ENCODE peak calls at places on chromosome 1, in six cellular contexts. J is K562, P is HCT116, Z is GM12878, N is SK-N-SH, Q is HepG2. A is an unnamed sample. For H3K9me3, the result is how much of the 10 kb centered on the place peaks cover.

GRCh38 chr1:145707183-145707867 is at the start of gene PDZK1:
- DNase-seq in J (no peak), P (no peak), Z (no peak), N (peak), Q (peak), A (no peak)

GRCh38 chr1:116066868-116067563 is 44.2 kb upstream of the MAB21L3 start:
- DNase-seq in J (no peak), P (no peak), Z (no peak), N (no peak), Q (no peak), A (no peak)

GRCh38 chr1:169368406-169368769 is 393 bp downstream of the BLZF1 start:
- DNase-seq in J (peak), P (no peak), Z (peak), N (peak), Q (peak), A (no peak)

GRCh38 chr1:159168043-159168442 is 3.4 kb upstream of the CADM3 start:
- DNase-seq in J (no peak), P (no peak), Z (no peak), N (no peak), Q (no peak), A (no peak)

GRCh38 chr1:162145966-162146696 is 76.6 kb downstream of the NOS1AP start:
- DNase-seq in J (no peak), P (no peak), Z (no peak), N (no peak), Q (no peak), A (no peak)

GRCh38 chr1:63143482-63143881 is 178.9 kb upstream of the FOXD3 start:
- DNase-seq in J (no peak), P (no peak), Z (no peak), N (no peak), Q (no peak), A (no peak)

GRCh38 chr1:198937231-198938031 is 298.6 kb downstream of the PTPRC start:
- DNase-seq in J (no peak), P (peak), Z (peak), N (peak), Q (peak), A (peak)

GRCh38 chr1:18322353-18323032 is 158.2 kb upstream of the KLHDC7A start:
- DNase-seq in J (peak), P (peak), Z (no peak), N (peak), Q (no peak), A (no peak)

GRCh38 chr1:214824758-214825157 is 221.8 kb downstream of the CENPF start:
- DNase-seq in J (no peak), P (no peak), Z (no peak), N (no peak), Q (no peak), A (no peak)

GRCh38 chr1:235640580-235640979 is 9.0 kb downstream of the GNG4 start:
- DNase-seq in J (no peak), P (no peak), Z (no peak), N (no peak), Q (no peak), A (no peak)

GRCh38 chr1:235643837-235644692 is 5.5 kb downstream of the GNG4 start:
- DNase-seq in J (no peak), P (no peak), Z (no peak), N (peak), Q (no peak), A (no peak)

GRCh38 chr1:235642943-235643371 is 6.6 kb downstream of the GNG4 start:
- DNase-seq in J (no peak), P (no peak), Z (no peak), N (peak), Q (no peak), A (no peak)

GRCh38 chr1:235644693-235645305 is 4.8 kb downstream of the GNG4 start:
- DNase-seq in J (no peak), P (no peak), Z (no peak), N (peak), Q (no peak), A (no peak)

DNA sequence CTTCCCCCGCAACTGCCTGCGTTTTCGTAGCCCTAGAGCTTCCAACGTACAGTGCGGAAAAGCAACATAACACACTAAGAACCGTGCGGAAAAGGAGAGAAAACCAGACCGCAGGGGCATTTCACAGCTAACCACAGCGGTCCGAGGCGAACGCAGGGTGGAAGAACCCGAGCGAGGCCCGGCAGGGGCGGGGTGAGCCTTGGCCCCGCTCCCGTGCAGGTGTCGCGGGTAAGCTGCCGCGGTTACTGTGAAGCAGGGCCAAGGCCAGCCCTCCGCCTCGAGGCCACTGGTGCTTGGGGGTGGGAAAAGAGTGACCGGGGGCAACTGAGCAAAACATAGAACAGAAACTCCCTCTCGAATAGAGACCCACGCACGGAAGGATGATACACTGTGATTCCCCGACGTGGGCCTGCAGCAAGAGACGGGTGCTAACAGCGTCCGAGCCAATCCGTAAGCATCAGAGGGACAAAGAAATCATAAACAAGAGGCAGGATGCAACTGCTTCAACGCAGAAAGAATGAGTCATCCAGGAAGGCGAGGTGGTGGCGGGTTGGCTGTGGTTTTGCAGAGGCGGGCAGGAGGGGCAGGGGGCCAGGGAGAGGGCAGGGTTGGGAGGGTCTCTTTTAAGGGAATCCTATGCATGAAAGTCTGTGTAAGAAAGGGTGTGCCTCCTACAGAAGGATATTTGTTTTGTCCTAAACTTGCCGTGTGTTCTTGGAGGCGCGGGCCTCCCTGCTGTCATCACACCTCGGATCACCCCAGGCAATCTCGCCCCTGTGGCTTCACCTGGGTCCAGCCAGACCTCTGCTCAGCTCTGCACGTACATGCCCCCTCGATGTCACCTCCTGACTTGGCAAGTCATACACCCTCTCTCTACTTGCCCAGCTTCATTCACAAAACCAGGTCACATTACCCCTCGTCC is 7.3 kb downstream of the GNG4 start:
- DNase-seq in J (peak), P (peak), Z (no peak), N (peak), Q (no peak), A (no peak)
- TF ChIP-seq POLR2AphosphoS5 in J (no peak), P (peak), Z (no peak), N (no peak), Q (no peak), A (no peak)

DNA sequence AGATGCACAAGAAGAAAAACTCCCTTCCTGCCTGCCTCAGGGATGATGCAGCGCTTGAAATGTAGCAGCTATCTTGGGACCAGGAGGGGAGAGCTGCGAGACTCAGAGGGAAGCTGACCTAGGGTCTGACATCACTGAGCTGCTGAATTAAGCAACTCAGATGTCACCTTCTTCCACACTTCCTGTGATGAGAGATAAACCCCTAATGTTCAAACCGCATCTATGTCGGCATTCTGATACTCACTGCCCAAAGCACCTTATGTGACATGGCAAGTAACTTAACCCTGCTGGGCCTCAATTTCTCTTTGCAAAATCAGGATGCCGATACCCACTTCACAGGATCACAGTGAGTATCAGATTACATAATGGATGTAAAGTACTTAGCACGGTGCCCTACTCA is 9.1 kb upstream of the AK2 start:
- DNase-seq in J (no peak), P (no peak), Z (no peak), N (no peak), Q (no peak), A (no peak)
- TF ChIP-seq REST in J (no peak), P (no peak), Z (no peak), N (no peak), Q (no peak), A (no peak)

DNA sequence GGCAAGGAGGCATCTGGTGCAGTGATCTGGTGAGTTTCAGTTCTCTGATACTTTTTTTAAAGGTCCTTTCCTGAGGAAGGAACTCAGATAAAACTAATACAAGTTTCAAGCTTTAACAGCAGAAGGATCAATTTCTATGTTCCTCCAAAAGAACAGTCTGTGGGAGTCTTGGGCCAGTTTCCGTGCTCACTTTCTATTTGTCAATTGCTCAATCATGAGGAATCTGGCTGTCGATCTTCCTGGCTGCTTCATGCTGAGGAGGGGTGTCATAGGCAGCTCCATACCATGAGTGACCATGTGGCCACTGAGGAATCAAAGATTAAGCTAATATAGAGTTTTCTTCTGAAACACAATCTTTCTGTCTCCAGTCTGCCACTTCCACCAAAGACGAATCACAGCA is 11.4 kb upstream of the TMEM125 start:
- DNase-seq in J (no peak), P (no peak), Z (no peak), N (no peak), Q (no peak), A (no peak)
- H3K9me3 ChIP-seq in J (under half), P (under half), Z (under half), N (under half), Q (under half), A (under half)

DNA sequence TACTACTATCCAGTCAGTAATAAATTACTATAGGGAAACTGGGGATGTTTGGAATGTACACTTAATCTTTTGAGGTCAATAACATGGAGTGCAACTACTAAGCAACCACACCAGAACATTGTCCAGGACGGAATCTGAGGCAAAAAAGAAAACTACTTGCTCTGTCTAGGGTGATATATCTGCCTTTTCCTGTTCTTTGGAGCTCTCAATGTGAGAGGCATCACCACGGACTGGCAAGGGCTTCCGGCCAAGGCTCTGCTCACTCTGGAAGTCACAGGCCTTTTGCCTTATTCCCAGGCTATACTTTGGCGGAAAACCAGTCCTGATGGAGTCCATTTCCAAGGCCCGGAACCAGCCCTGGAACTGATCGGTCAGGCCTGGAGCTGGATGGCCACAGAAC is 94.2 kb downstream of the DTL start:
- DNase-seq in J (no peak), P (no peak), Z (no peak), N (no peak), Q (no peak), A (no peak)
- TF ChIP-seq POLR2AphosphoS5 in J (no peak), P (no peak), Z (no peak), N (no peak), Q (no peak), A (no peak)

GRCh38 chr1:178258521-178258920 is 164.6 kb downstream of the RASAL2 start:
- DNase-seq in J (no peak), P (no peak), Z (no peak), N (no peak), Q (no peak), A (no peak)

GRCh38 chr1:178254433-178254832 is 160.5 kb downstream of the RASAL2 start:
- DNase-seq in J (no peak), P (no peak), Z (no peak), N (no peak), Q (no peak), A (no peak)
- TF ChIP-seq REST in J (no peak), P (no peak), Z (no peak), N (no peak), Q (no peak), A (no peak)

GRCh38 chr1:24796524-24796923 is 51.3 kb downstream of the CLIC4 start:
- DNase-seq in J (no peak), P (no peak), Z (no peak), N (no peak), Q (no peak), A (no peak)
- H3K9me3 ChIP-seq in J (under half), P (under half), Z (under half), N (under half), Q (under half), A (under half)